ENCODE peak calls at places on chromosomes 11 and 22, in five cellular contexts. V is hippocampal formation, Z is AG09319, E is A549, W is amygdala. L is an unnamed sample.

GRCh38 chr22:50621948-50622722 is 5.8 kb downstream of the ARSA start:
- DNase-seq in V (no peak), Z (no peak), E (no peak), W (no peak), L (no peak)

GRCh38 chr11:11998091-11998781 is 10.2 kb downstream of the DKK3 start:
- DNase-seq in V (no peak), Z (peak), E (peak), W (no peak), L (no peak)

GRCh38 chr11:23885801-23886200 is 611.1 kb upstream of the LUZP2 start:
- DNase-seq in V (no peak), Z (no peak), E (no peak), W (no peak), L (no peak)

GRCh38 chr22:31846161-31847115 is 92.6 kb downstream of the DEPDC5 start:
- DNase-seq in V (no peak), Z (no peak), E (peak), W (no peak), L (no peak)

GRCh38 chr22:37771081-37771480 is 36.7 kb upstream of the GCAT start:
- DNase-seq in V (no peak), Z (no peak), E (no peak), W (no peak), L (no peak)

GRCh38 chr22:38712496-38713207 is 6.9 kb downstream of the GTPBP1 start:
- DNase-seq in V (no peak), Z (no peak), E (no peak), W (no peak), L (peak)

GRCh38 chr11:288328-289144 is at the start of gene PGGHG:
- DNase-seq in V (no peak), Z (no peak), E (peak), W (no peak), L (peak)

GRCh38 chr11:87299041-87299481 is 261.3 kb downstream of the TMEM135 start:
- DNase-seq in V (no peak), Z (no peak), E (no peak), W (no peak), L (no peak)

GRCh38 chr11:21988477-21988876 is 204.4 kb upstream of the ANO5 start:
- DNase-seq in V (no peak), Z (no peak), E (no peak), W (no peak), L (no peak)

GRCh38 chr22:41523464-41524221 is 20.6 kb downstream of the POLR3H start:
- DNase-seq in V (no peak), Z (peak), E (no peak), W (no peak), L (no peak)

GRCh38 chr11:33808228-33808828 is 34.0 kb upstream of the FBXO3 start:
- DNase-seq in V (peak), Z (peak), E (peak), W (peak), L (peak)

GRCh38 chr11:118003456-118003855 is 17.3 kb downstream of the IL10RA start:
- DNase-seq in V (no peak), Z (no peak), E (no peak), W (no peak), L (no peak)

GRCh38 chr11:8389034-8389996 is 125.6 kb upstream of the LMO1 start:
- DNase-seq in V (peak), Z (no peak), E (no peak), W (no peak), L (no peak)

GRCh38 chr11:93221539-93221938 is 23.7 kb upstream of the SLC36A4 start:
- DNase-seq in V (no peak), Z (no peak), E (no peak), W (no peak), L (no peak)

GRCh38 chr11:95147364-95147905 is 57.8 kb downstream of the ENDOD1 start:
- DNase-seq in V (peak), Z (no peak), E (peak), W (no peak), L (peak)

GRCh38 chr11:124892750-124893454 is 4.8 kb downstream of the ROBO4 start:
- DNase-seq in V (no peak), Z (no peak), E (no peak), W (no peak), L (peak)

GRCh38 chr22:42544686-42545085 is 9.1 kb upstream of the SERHL2 start:
- DNase-seq in V (no peak), Z (no peak), E (no peak), W (no peak), L (peak)

GRCh38 chr11:58629857-58630256 is 7.4 kb downstream of the CNTF start:
- DNase-seq in V (peak), Z (peak), E (peak), W (no peak), L (peak)

GRCh38 chr11:2355000-2355644 is 22.0 kb upstream of the CD81 start:
- DNase-seq in V (no peak), Z (no peak), E (no peak), W (no peak), L (peak)

GRCh38 chr11:3164540-3165151 is 464 bp downstream of the OSBPL5 start:
- DNase-seq in V (no peak), Z (no peak), E (no peak), W (no peak), L (no peak)

GRCh38 chr11:77069336-77069968 is 2.7 kb downstream of the CAPN5 start:
- DNase-seq in V (no peak), Z (no peak), E (no peak), W (no peak), L (no peak)

GRCh38 chr11:59403546-59403945 is 22.7 kb downstream of the OR5A2 start:
- DNase-seq in V (no peak), Z (no peak), E (no peak), W (no peak), L (no peak)

GRCh38 chr22:22043296-22044078 is 60.9 kb upstream of the TOP3B start:
- DNase-seq in V (no peak), Z (no peak), E (no peak), W (no peak), L (no peak)

GRCh38 chr11:62710001-62710345 is 2.5 kb downstream of the GNG3 start:
- DNase-seq in V (no peak), Z (no peak), E (no peak), W (no peak), L (no peak)

GRCh38 chr22:38240734-38241252 is 32.0 kb downstream of the TMEM184B start:
- DNase-seq in V (peak), Z (no peak), E (peak), W (no peak), L (peak)

GRCh38 chr11:15289718-15290117 is 175.0 kb downstream of the INSC start:
- DNase-seq in V (no peak), Z (no peak), E (no peak), W (no peak), L (no peak)

GRCh38 chr11:5809905-5810792 is 1.4 kb downstream of the OR52N2 start:
- DNase-seq in V (no peak), Z (no peak), E (no peak), W (no peak), L (no peak)

GRCh38 chr22:46001426-46002106 is 24.6 kb upstream of the WNT7B start:
- DNase-seq in V (no peak), Z (no peak), E (no peak), W (no peak), L (no peak)

GRCh38 chr22:37167981-37168647 is 18.4 kb upstream of the IL2RB start:
- DNase-seq in V (no peak), Z (no peak), E (no peak), W (no peak), L (no peak)

GRCh38 chr22:42368379-42369249 is 63.6 kb downstream of the NFAM1 start:
- DNase-seq in V (no peak), Z (no peak), E (no peak), W (no peak), L (no peak)

GRCh38 chr11:61609000-61609969 is 28.4 kb upstream of the SYT7 start:
- DNase-seq in V (no peak), Z (no peak), E (no peak), W (no peak), L (no peak)

L was measured in cardiac muscle cell.